ENCODE peak calls at places on chromosomes 13 and 19, in six cellular contexts. W, M, P, K, V and I are unnamed samples.

GRCh38 chr13:111531505-111531904 is 211.1 kb downstream of the TEX29 start:
- DNase-seq in P (no peak), K (no peak), M (no peak), V (no peak), W (no peak), I (no peak)

GRCh38 chr19:44812142-44812718 is 3.3 kb downstream of the BCAM start:
- DNase-seq in W (no peak), V (no peak), K (peak), P (no peak), M (no peak), I (no peak)

GRCh38 chr13:66048888-66049287 is 1181.2 kb downstream of the PCDH9 start:
- DNase-seq in W (no peak), V (no peak), P (no peak), K (no peak), M (no peak), I (no peak)

GRCh38 chr13:30394798-30395191 is 27.5 kb upstream of the UBE2L5 start:
- DNase-seq in W (no peak), K (no peak), M (no peak), V (no peak), P (no peak), I (no peak)

GRCh38 chr13:112443191-112444000 is 67.2 kb downstream of the SPACA7 start:
- DNase-seq in W (no peak), M (peak), K (peak), V (no peak), P (peak), I (peak)

GRCh38 chr13:35894636-35895035 is 236.5 kb downstream of the DCLK1 start:
- DNase-seq in V (no peak), P (no peak), K (no peak), M (no peak), W (no peak), I (no peak)

GRCh38 chr13:76972430-76972829 is 19.5 kb upstream of the CLN5 start:
- DNase-seq in M (no peak), W (no peak), K (no peak), V (no peak), P (peak), I (no peak)

GRCh38 chr19:2394669-2395292 is 32.6 kb downstream of the TIMM13 start:
- DNase-seq in P (no peak), K (no peak), M (peak), V (no peak), W (no peak), I (no peak)

GRCh38 chr13:73268306-73268705 is 209.5 kb downstream of the KLF5 start:
- DNase-seq in P (no peak), V (no peak), W (no peak), K (no peak), M (peak), I (peak)

GRCh38 chr13:109180905-109181425 is 551.6 kb downstream of the MYO16 start:
- DNase-seq in V (no peak), M (no peak), P (no peak), K (no peak), W (no peak), I (no peak)

GRCh38 chr19:35328851-35329285 is at the start of gene CD22:
- DNase-seq in K (no peak), W (no peak), V (no peak), M (no peak), P (no peak), I (no peak)

GRCh38 chr13:74206061-74206561 is 71.9 kb upstream of the KLF12 start:
- DNase-seq in K (no peak), W (no peak), M (no peak), P (no peak), V (no peak), I (no peak)

GRCh38 chr19:16062789-16063188 is 13.5 kb upstream of the TPM4 start:
- DNase-seq in V (no peak), W (peak), M (peak), P (peak), K (peak), I (peak)

GRCh38 chr13:33494596-33495214 is 209.2 kb upstream of the STARD13 start:
- DNase-seq in K (no peak), W (no peak), M (no peak), V (peak), P (no peak), I (no peak)

GRCh38 chr19:49553451-49554271 is 25.9 kb downstream of the RCN3 start:
- DNase-seq in P (no peak), K (no peak), W (no peak), V (no peak), M (peak), I (no peak)

GRCh38 chr13:27273658-27274425 is 3.2 kb downstream of the RASL11A start:
- DNase-seq in K (no peak), M (no peak), P (peak), W (no peak), V (no peak), I (no peak)

GRCh38 chr19:44602071-44602470 is 11.3 kb upstream of the IGSF23 start:
- DNase-seq in V (no peak), K (no peak), M (peak), W (no peak), P (no peak), I (no peak)

GRCh38 chr19:53237114-53237777 is 17.4 kb downstream of the ZNF677 start:
- DNase-seq in P (no peak), M (no peak), W (no peak), K (no peak), V (no peak), I (no peak)

GRCh38 chr19:45391346-45391745 is 13.5 kb downstream of the PPP1R13L start:
- DNase-seq in W (no peak), M (no peak), V (no peak), P (peak), K (peak), I (no peak)

GRCh38 chr13:96041326-96042092 is 11.7 kb downstream of the UGGT2 start:
- DNase-seq in M (no peak), V (no peak), W (no peak), K (no peak), P (peak), I (no peak)

GRCh38 chr13:94176576-94176975 is 302.9 kb downstream of the DCT start:
- DNase-seq in W (no peak), K (no peak), M (no peak), V (no peak), P (no peak), I (no peak)

GRCh38 chr19:49453013-49453756 is at the start of gene ALDH16A1:
- DNase-seq in V (peak), M (peak), W (peak), K (peak), P (peak), I (peak)

GRCh38 chr13:75357576-75358295 is 124.2 kb downstream of the TBC1D4 start:
- DNase-seq in K (peak), M (no peak), W (peak), P (peak), V (no peak), I (no peak)

GRCh38 chr19:3976495-3977241 is 5.8 kb upstream of the DAPK3 start:
- DNase-seq in K (peak), P (peak), V (no peak), M (no peak), W (no peak), I (peak)

GRCh38 chr19:19597809-19598306 is 20.6 kb downstream of the PBX4 start:
- DNase-seq in V (no peak), P (no peak), K (no peak), W (peak), M (no peak), I (no peak)

GRCh38 chr13:94251801-94252200 is 227.7 kb downstream of the DCT start:
- DNase-seq in K (no peak), P (no peak), V (peak), M (no peak), W (no peak), I (peak)

GRCh38 chr13:43428545-43429287 is 358.1 kb downstream of the ENOX1 start:
- DNase-seq in M (no peak), W (no peak), P (peak), K (no peak), V (no peak), I (no peak)

GRCh38 chr19:50728084-50728737 is 5.0 kb downstream of the CLEC11A start:
- DNase-seq in K (peak), V (peak), M (peak), P (peak), W (peak), I (peak)

GRCh38 chr13:112256716-112257497 is 119.2 kb upstream of the SPACA7 start:
- DNase-seq in P (no peak), K (no peak), V (no peak), M (no peak), W (no peak), I (no peak)

GRCh38 chr19:50300814-50301606 is 28.2 kb downstream of the KCNC3 start:
- DNase-seq in K (no peak), V (no peak), M (no peak), W (no peak), P (no peak), I (no peak)

GRCh38 chr19:29289020-29289419 is 76.1 kb upstream of the UQCRFS1 start:
- DNase-seq in V (no peak), K (no peak), W (no peak), M (no peak), P (no peak), I (no peak)

GRCh38 chr19:35995655-35995993 is 636 bp downstream of the SDHAF1 start:
- DNase-seq in P (peak), V (peak), W (no peak), K (peak), M (peak), I (peak)

GRCh38 chr19:36008336-36008978 is at the start of gene SYNE4:
- DNase-seq in K (no peak), P (peak), V (no peak), W (no peak), M (peak), I (no peak)

GRCh38 chr13:106561551-106562170 is 6.3 kb downstream of the ARGLU1 start:
- DNase-seq in W (no peak), P (no peak), K (no peak), M (no peak), V (no peak), I (no peak)

GRCh38 chr19:30873691-30874090 is 475.5 kb downstream of the TSHZ3 start:
- DNase-seq in K (no peak), V (no peak), M (no peak), W (no peak), P (peak), I (no peak)

GRCh38 chr19:56015756-56016155 is 29.2 kb downstream of the NLRP5 start:
- DNase-seq in V (no peak), W (no peak), M (no peak), P (no peak), K (peak), I (no peak)

GRCh38 chr13:114053026-114053425 is 79.2 kb upstream of the C13orf46 start:
- DNase-seq in M (no peak), P (no peak), V (no peak), W (no peak), K (no peak), I (no peak)
- H3K27ac ChIP-seq in M (no peak), P (peak), V (no peak), W (no peak), K (no peak), I (no peak)

GRCh38 chr13:39777021-39777420 is 121.6 kb downstream of the COG6 start:
- DNase-seq in P (no peak), W (no peak), M (no peak), V (no peak), K (no peak), I (no peak)
- H3K27ac ChIP-seq in P (no peak), W (no peak), M (no peak), V (no peak), K (no peak), I (no peak)

GRCh38 chr19:23313196-23313595 is 63.0 kb upstream of the ZNF724 start:
- DNase-seq in M (no peak), V (no peak), K (no peak), W (no peak), P (no peak), I (no peak)
- H3K27ac ChIP-seq in M (no peak), V (no peak), K (no peak), W (no peak), P (no peak), I (no peak)

GRCh38 chr13:97978661-97979450 is 25.4 kb downstream of the IPO5 start:
- DNase-seq in P (no peak), M (no peak), V (no peak), W (no peak), K (no peak), I (no peak)
- H3K27ac ChIP-seq in P (no peak), M (no peak), V (no peak), W (no peak), K (no peak), I (no peak)

GRCh38 chr19:7618366-7618765 is 11.0 kb downstream of the XAB2 start:
- DNase-seq in V (no peak), P (no peak), K (no peak), M (peak), W (no peak), I (no peak)
- H3K27ac ChIP-seq in V (peak), P (no peak), K (no peak), M (peak), W (no peak), I (no peak)